ENCODE peak calls at places on chromosomes 12 and 14, in six cellular contexts. V, R, G, B, Q and M are unnamed samples.

GRCh38 chr14:76236172-76237130 is 84.7 kb downstream of the GPATCH2L start:
- DNase-seq in Q (no peak), G (no peak), V (no peak), B (no peak), R (no peak), M (no peak)

GRCh38 chr12:109016016-109016415 is 4.9 kb downstream of the SVOP start:
- DNase-seq in V (no peak), Q (no peak), G (no peak), B (no peak), R (no peak), M (no peak)

GRCh38 chr14:37890095-37890494 is 294.7 kb downstream of the TTC6 start:
- DNase-seq in B (no peak), G (no peak), Q (no peak), V (no peak), R (no peak), M (no peak)

GRCh38 chr12:107526555-107527180 is 158.9 kb upstream of the PWP1 start:
- DNase-seq in Q (no peak), G (no peak), R (no peak), V (no peak), B (no peak), M (no peak)

GRCh38 chr14:69982220-69982795 is 103.1 kb downstream of the SMOC1 start:
- DNase-seq in R (no peak), G (no peak), V (no peak), Q (no peak), B (no peak), M (peak; percentile 56)

GRCh38 chr14:24847568-24847967 is 202.4 kb downstream of the STXBP6 start:
- DNase-seq in R (no peak), B (no peak), V (no peak), G (no peak), Q (no peak), M (no peak)

GRCh38 chr12:46577063-46577776 is 204.6 kb upstream of the SLC38A2 start:
- DNase-seq in R (no peak), Q (no peak), G (no peak), V (no peak), B (no peak), M (no peak)

GRCh38 chr12:109968032-109968420 is 28.1 kb downstream of the GIT2 start:
- DNase-seq in V (no peak), G (no peak), Q (no peak), R (no peak), B (no peak), M (no peak)

GRCh38 chr12:40689576-40689975 is 2.7 kb upstream of the CNTN1 start:
- DNase-seq in B (no peak), Q (no peak), R (no peak), V (no peak), G (no peak), M (no peak)

GRCh38 chr14:85308531-85309300 is 221.2 kb upstream of the FLRT2 start:
- DNase-seq in V (no peak), Q (no peak), B (no peak), R (no peak), G (no peak), M (no peak)
- H3K4me3 ChIP-seq in V (no peak overlapping the region), Q (no peak overlapping the region), B (no peak overlapping the region), R (no peak overlapping the region), G (no peak overlapping the region), M (no peak overlapping the region)

GRCh38 chr12:52010692-52011601 is 4.2 kb downstream of the TAMALIN start:
- DNase-seq in R (no peak), B (no peak), V (no peak), Q (no peak), G (peak; percentile 53), M (peak; percentile 39)
- H3K27ac ChIP-seq in R (peak overlapping the region; percentile 76), B (peak overlapping the region; percentile 91), V (no peak overlapping the region), Q (peak overlapping the region; percentile 97), G (peak overlapping the region; percentile 98), M (peak overlapping the region; percentile 50)

GRCh38 chr14:49969961-49970360 is 77.1 kb downstream of the ARF6 start:
- DNase-seq in R (no peak), Q (no peak), B (no peak), V (no peak), G (no peak), M (no peak)

GRCh38 chr14:49970474-49971147 is 77.7 kb downstream of the ARF6 start:
- DNase-seq in R (no peak), V (no peak), Q (no peak), B (peak; percentile 52), G (no peak), M (no peak)

GRCh38 chr14:49972840-49973239 is 80.0 kb downstream of the ARF6 start:
- DNase-seq in B (peak; percentile 38), Q (no peak), V (no peak), R (no peak), G (peak; percentile 49), M (no peak)

GRCh38 chr14:49971156-49972141 is 78.6 kb downstream of the ARF6 start:
- DNase-seq in G (no peak), Q (no peak), V (no peak), R (no peak), B (no peak), M (no peak)

DNA sequence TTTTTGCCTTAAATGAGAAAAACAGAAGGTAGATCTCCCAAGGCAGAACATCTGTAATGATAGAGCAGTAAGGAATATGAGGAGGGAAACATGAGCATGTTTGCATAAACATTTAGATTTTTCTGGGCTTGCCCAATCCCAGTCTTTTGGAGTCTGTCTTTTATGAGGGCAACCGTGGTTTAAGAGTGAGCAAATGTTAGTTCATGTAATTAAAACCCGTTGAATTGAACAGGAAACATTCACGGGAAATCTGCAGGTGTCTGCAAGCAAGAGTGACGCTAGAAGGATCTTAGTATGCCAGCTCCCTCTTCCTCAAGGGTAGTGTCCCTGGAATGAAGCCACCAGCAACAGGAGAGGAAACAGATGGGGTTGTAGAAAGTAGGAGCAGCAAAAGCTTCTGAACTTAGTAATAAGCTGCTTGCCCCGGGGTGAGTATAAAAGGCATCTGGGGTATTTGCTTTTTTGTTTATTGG is 79.4 kb downstream of the ARF6 start:
- DNase-seq in Q (no peak), G (no peak), V (no peak), R (no peak), B (peak; percentile 60), M (no peak)
- H3K4me3 ChIP-seq in Q (no peak overlapping the region), G (no peak overlapping the region), V (no peak overlapping the region), R (no peak overlapping the region), B (no peak overlapping the region), M (peak overlapping the region; percentile 35)

GRCh38 chr12:102479984-102480383 is 379 bp downstream of the IGF1 start:
- DNase-seq in B (no peak), Q (no peak), R (no peak), V (no peak), G (no peak), M (no peak)
- H3K27ac ChIP-seq in B (no peak overlapping the region), Q (peak overlapping the region; percentile 29), R (no peak overlapping the region), V (no peak overlapping the region), G (no peak overlapping the region), M (peak overlapping the region; percentile 60)

DNA sequence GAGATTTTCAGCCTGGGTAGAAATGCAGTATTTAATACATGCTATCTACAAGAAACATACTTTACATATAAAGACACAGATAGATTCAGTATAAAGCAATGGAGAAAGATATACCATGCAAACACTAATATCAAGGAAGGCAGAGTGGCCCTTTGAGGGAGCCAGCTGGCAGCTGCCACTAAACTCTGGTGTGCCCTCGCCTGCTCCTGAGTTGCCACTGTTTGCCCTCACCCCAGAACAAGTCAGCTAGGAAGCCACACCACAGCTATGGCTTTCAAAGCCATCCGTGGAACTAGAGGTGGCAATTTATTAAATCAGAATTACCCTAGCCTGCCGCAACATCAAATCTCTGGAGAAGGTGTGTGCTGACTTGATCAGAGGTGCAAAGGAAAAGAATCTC is 18.3 kb downstream of the PXN start:
- DNase-seq in B (no peak), Q (no peak), G (no peak), R (no peak), V (no peak), M (no peak)
- H3K4me3 ChIP-seq in B (no peak overlapping the region), Q (peak overlapping the region; percentile 61), G (no peak overlapping the region), R (no peak overlapping the region), V (no peak overlapping the region), M (peak overlapping the region; percentile 49)

DNA sequence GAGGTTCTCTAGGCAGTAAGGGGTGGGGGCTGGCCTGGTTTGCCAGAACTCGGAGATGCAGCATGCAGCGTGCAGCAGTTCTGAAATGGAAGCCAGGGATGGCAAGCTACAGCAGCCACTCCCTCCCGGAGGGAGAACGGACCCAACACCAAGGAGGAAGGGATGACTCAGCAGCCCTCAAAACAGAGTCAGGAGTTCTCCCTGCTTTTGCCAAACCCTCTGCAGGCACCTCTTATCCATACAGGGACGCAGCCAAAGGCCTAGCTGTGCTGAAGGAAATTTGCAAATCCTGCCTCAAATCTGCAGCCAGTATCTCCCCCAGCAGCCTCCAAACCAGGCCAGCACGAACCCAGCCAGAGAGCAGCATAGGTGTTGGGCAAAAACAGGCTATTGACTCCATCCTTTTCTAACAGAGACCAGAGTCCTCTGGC is 10.2 kb upstream of the SERPINA3 start:
- DNase-seq in G (peak; percentile 83), V (no peak), R (no peak), Q (peak; percentile 75), B (peak; percentile 82), M (peak; percentile 79)
- H3K27ac ChIP-seq in G (peak overlapping the region; percentile 79), V (no peak overlapping the region), R (peak overlapping the region; percentile 99), Q (peak overlapping the region; percentile 78), B (peak overlapping the region; percentile 73), M (peak overlapping the region; percentile 39)

GRCh38 chr12:31363416-31363809 is 37.5 kb upstream of the SINHCAF start:
- DNase-seq in Q (no peak), R (no peak), G (no peak), B (no peak), V (no peak), M (no peak)
- H3K4me3 ChIP-seq in Q (no peak overlapping the region), R (no peak overlapping the region), G (no peak overlapping the region), B (no peak overlapping the region), V (no peak overlapping the region), M (no peak overlapping the region)

GRCh38 chr14:93114068-93114710 is 1.5 kb downstream of the ITPK1 start:
- DNase-seq in R (no peak), Q (no peak), B (no peak), G (peak; percentile 51), V (peak; percentile 33), M (no peak)
- H3K27ac ChIP-seq in R (peak overlapping the region; percentile 97), Q (peak overlapping the region; percentile 99), B (peak overlapping the region; percentile 96), G (peak overlapping the region; percentile 99), V (peak overlapping the region; percentile 1), M (peak overlapping the region; percentile 89)